ENCODE peak calls at places on chromosomes 16 and 17, in seven cellular contexts. One of them, this sample, is unnamed.

GRCh38 chr17:34126965-34127364 is 128.1 kb upstream of the CCL2 start:
- DNase-seq in sciatic nerve: no peak
- DNase-seq in dermis microvascular lymphatic vessel endothelial cell: no peak
- DNase-seq in WERI-Rb-1: no peak
- DNase-seq in NCI-H1105 treated with DMSO at 0.1 percent for 48 hours: no peak
- DNase-seq in glutamatergic neuron: no peak
- DNase-seq in activated naive CD4-positive, alpha-beta T cell treated with anti-CD3 and anti-CD28 coated beads, Interleukin-2, amount 50 U/mL, for 16 hours: no peak
- DNase-seq in this sample: no peak

GRCh38 chr17:41284546-41284945 is 9.0 kb downstream of the KRTAP9-7 start:
- DNase-seq in sciatic nerve: no peak
- DNase-seq in dermis microvascular lymphatic vessel endothelial cell: no peak
- DNase-seq in WERI-Rb-1: no peak
- DNase-seq in NCI-H1105 treated with DMSO at 0.1 percent for 48 hours: no peak
- DNase-seq in glutamatergic neuron: no peak
- DNase-seq in activated naive CD4-positive, alpha-beta T cell treated with anti-CD3 and anti-CD28 coated beads, Interleukin-2, amount 50 U/mL, for 16 hours: no peak
- DNase-seq in this sample: no peak

GRCh38 chr17:37461668-37462067 is 28.0 kb upstream of the DUSP14 start:
- DNase-seq in sciatic nerve: no peak
- DNase-seq in dermis microvascular lymphatic vessel endothelial cell: no peak
- DNase-seq in WERI-Rb-1: no peak
- DNase-seq in NCI-H1105 treated with DMSO at 0.1 percent for 48 hours: no peak
- DNase-seq in glutamatergic neuron: no peak
- DNase-seq in activated naive CD4-positive, alpha-beta T cell treated with anti-CD3 and anti-CD28 coated beads, Interleukin-2, amount 50 U/mL, for 16 hours: no peak
- DNase-seq in this sample: no peak

GRCh38 chr17:7204828-7205461 is 14.7 kb downstream of the DLG4 start:
- DNase-seq in sciatic nerve: peak; percentile 91
- DNase-seq in dermis microvascular lymphatic vessel endothelial cell: peak; percentile 36
- DNase-seq in WERI-Rb-1: peak; percentile 97
- DNase-seq in NCI-H1105 treated with DMSO at 0.1 percent for 48 hours: peak; percentile 99
- DNase-seq in glutamatergic neuron: peak; percentile 98
- DNase-seq in activated naive CD4-positive, alpha-beta T cell treated with anti-CD3 and anti-CD28 coated beads, Interleukin-2, amount 50 U/mL, for 16 hours: peak; percentile 89
- DNase-seq in this sample: peak; percentile 84

GRCh38 chr16:56119138-56119537 is 72.2 kb upstream of the GNAO1 start:
- DNase-seq in sciatic nerve: no peak
- DNase-seq in dermis microvascular lymphatic vessel endothelial cell: no peak
- DNase-seq in WERI-Rb-1: no peak
- DNase-seq in NCI-H1105 treated with DMSO at 0.1 percent for 48 hours: no peak
- DNase-seq in glutamatergic neuron: no peak
- DNase-seq in activated naive CD4-positive, alpha-beta T cell treated with anti-CD3 and anti-CD28 coated beads, Interleukin-2, amount 50 U/mL, for 16 hours: no peak
- DNase-seq in this sample: no peak

GRCh38 chr16:27085182-27085581 is 18.5 kb downstream of the C16orf82 start:
- DNase-seq in sciatic nerve: peak; percentile 38
- DNase-seq in dermis microvascular lymphatic vessel endothelial cell: no peak
- DNase-seq in WERI-Rb-1: no peak
- DNase-seq in NCI-H1105 treated with DMSO at 0.1 percent for 48 hours: no peak
- DNase-seq in glutamatergic neuron: no peak
- DNase-seq in activated naive CD4-positive, alpha-beta T cell treated with anti-CD3 and anti-CD28 coated beads, Interleukin-2, amount 50 U/mL, for 16 hours: no peak
- DNase-seq in this sample: no peak

GRCh38 chr16:314351-314750 is 31.4 kb downstream of the PDIA2 start:
- DNase-seq in sciatic nerve: no peak
- DNase-seq in dermis microvascular lymphatic vessel endothelial cell: no peak
- DNase-seq in WERI-Rb-1: no peak
- DNase-seq in NCI-H1105 treated with DMSO at 0.1 percent for 48 hours: no peak
- DNase-seq in glutamatergic neuron: no peak
- DNase-seq in activated naive CD4-positive, alpha-beta T cell treated with anti-CD3 and anti-CD28 coated beads, Interleukin-2, amount 50 U/mL, for 16 hours: no peak
- DNase-seq in this sample: no peak

GRCh38 chr17:28710948-28711722 is 553 bp downstream of the PROCA1 start:
- DNase-seq in sciatic nerve: peak; percentile 95
- DNase-seq in dermis microvascular lymphatic vessel endothelial cell: peak; percentile 25
- DNase-seq in WERI-Rb-1: no peak
- DNase-seq in NCI-H1105 treated with DMSO at 0.1 percent for 48 hours: peak; percentile 79
- DNase-seq in glutamatergic neuron: peak; percentile 97
- DNase-seq in activated naive CD4-positive, alpha-beta T cell treated with anti-CD3 and anti-CD28 coated beads, Interleukin-2, amount 50 U/mL, for 16 hours: peak; percentile 89
- DNase-seq in this sample: peak; percentile 95

GRCh38 chr16:19389246-19389645 is 28.4 kb upstream of the TMC5 start:
- DNase-seq in sciatic nerve: peak; percentile 64
- DNase-seq in dermis microvascular lymphatic vessel endothelial cell: peak; percentile 3
- DNase-seq in WERI-Rb-1: peak; percentile 77
- DNase-seq in NCI-H1105 treated with DMSO at 0.1 percent for 48 hours: peak; percentile 12
- DNase-seq in glutamatergic neuron: peak; percentile 24
- DNase-seq in activated naive CD4-positive, alpha-beta T cell treated with anti-CD3 and anti-CD28 coated beads, Interleukin-2, amount 50 U/mL, for 16 hours: peak; percentile 17
- DNase-seq in this sample: peak; percentile 83

GRCh38 chr17:17669081-17669850 is 12.0 kb upstream of the RAI1 start:
- DNase-seq in sciatic nerve: no peak
- DNase-seq in dermis microvascular lymphatic vessel endothelial cell: no peak
- DNase-seq in WERI-Rb-1: no peak
- DNase-seq in NCI-H1105 treated with DMSO at 0.1 percent for 48 hours: no peak
- DNase-seq in glutamatergic neuron: peak; percentile 79
- DNase-seq in activated naive CD4-positive, alpha-beta T cell treated with anti-CD3 and anti-CD28 coated beads, Interleukin-2, amount 50 U/mL, for 16 hours: no peak
- DNase-seq in this sample: no peak

GRCh38 chr16:81583893-81584705 is 139.5 kb downstream of the CMIP start:
- DNase-seq in sciatic nerve: no peak
- DNase-seq in dermis microvascular lymphatic vessel endothelial cell: no peak
- DNase-seq in WERI-Rb-1: no peak
- DNase-seq in NCI-H1105 treated with DMSO at 0.1 percent for 48 hours: no peak
- DNase-seq in glutamatergic neuron: no peak
- DNase-seq in activated naive CD4-positive, alpha-beta T cell treated with anti-CD3 and anti-CD28 coated beads, Interleukin-2, amount 50 U/mL, for 16 hours: no peak
- DNase-seq in this sample: no peak

GRCh38 chr16:70656712-70657263 is 10.4 kb downstream of the IL34 start:
- DNase-seq in sciatic nerve: no peak
- DNase-seq in dermis microvascular lymphatic vessel endothelial cell: no peak
- DNase-seq in WERI-Rb-1: no peak
- DNase-seq in NCI-H1105 treated with DMSO at 0.1 percent for 48 hours: no peak
- DNase-seq in glutamatergic neuron: no peak
- DNase-seq in activated naive CD4-positive, alpha-beta T cell treated with anti-CD3 and anti-CD28 coated beads, Interleukin-2, amount 50 U/mL, for 16 hours: no peak
- DNase-seq in this sample: no peak

GRCh38 chr16:49596699-49597291 is 223.2 kb downstream of the C16orf78 start:
- DNase-seq in sciatic nerve: peak; percentile 55
- DNase-seq in dermis microvascular lymphatic vessel endothelial cell: no peak
- DNase-seq in WERI-Rb-1: no peak
- DNase-seq in NCI-H1105 treated with DMSO at 0.1 percent for 48 hours: no peak
- DNase-seq in glutamatergic neuron: peak; percentile 57
- DNase-seq in activated naive CD4-positive, alpha-beta T cell treated with anti-CD3 and anti-CD28 coated beads, Interleukin-2, amount 50 U/mL, for 16 hours: no peak
- DNase-seq in this sample: no peak

GRCh38 chr17:16019347-16019746 is 19.7 kb downstream of the TTC19 start:
- DNase-seq in sciatic nerve: no peak
- DNase-seq in dermis microvascular lymphatic vessel endothelial cell: no peak
- DNase-seq in WERI-Rb-1: no peak
- DNase-seq in NCI-H1105 treated with DMSO at 0.1 percent for 48 hours: no peak
- DNase-seq in glutamatergic neuron: no peak
- DNase-seq in activated naive CD4-positive, alpha-beta T cell treated with anti-CD3 and anti-CD28 coated beads, Interleukin-2, amount 50 U/mL, for 16 hours: no peak
- DNase-seq in this sample: no peak

GRCh38 chr16:55534773-55535172 is 25.9 kb downstream of the LPCAT2 start:
- DNase-seq in sciatic nerve: no peak
- DNase-seq in dermis microvascular lymphatic vessel endothelial cell: no peak
- DNase-seq in WERI-Rb-1: no peak
- DNase-seq in NCI-H1105 treated with DMSO at 0.1 percent for 48 hours: no peak
- DNase-seq in glutamatergic neuron: no peak
- DNase-seq in activated naive CD4-positive, alpha-beta T cell treated with anti-CD3 and anti-CD28 coated beads, Interleukin-2, amount 50 U/mL, for 16 hours: no peak
- DNase-seq in this sample: no peak

GRCh38 chr17:11712445-11712844 is 114.2 kb downstream of the DNAH9 start:
- DNase-seq in sciatic nerve: no peak
- DNase-seq in dermis microvascular lymphatic vessel endothelial cell: no peak
- DNase-seq in WERI-Rb-1: no peak
- DNase-seq in NCI-H1105 treated with DMSO at 0.1 percent for 48 hours: no peak
- DNase-seq in glutamatergic neuron: no peak
- DNase-seq in activated naive CD4-positive, alpha-beta T cell treated with anti-CD3 and anti-CD28 coated beads, Interleukin-2, amount 50 U/mL, for 16 hours: no peak
- DNase-seq in this sample: no peak

GRCh38 chr16:57996406-57997175 is 3.9 kb downstream of the ZNF319 start:
- DNase-seq in sciatic nerve: no peak
- DNase-seq in dermis microvascular lymphatic vessel endothelial cell: no peak
- DNase-seq in WERI-Rb-1: no peak
- DNase-seq in NCI-H1105 treated with DMSO at 0.1 percent for 48 hours: no peak
- DNase-seq in glutamatergic neuron: peak; percentile 10
- DNase-seq in activated naive CD4-positive, alpha-beta T cell treated with anti-CD3 and anti-CD28 coated beads, Interleukin-2, amount 50 U/mL, for 16 hours: no peak
- DNase-seq in this sample: no peak

GRCh38 chr16:49513040-49513439 is 139.4 kb downstream of the C16orf78 start:
- DNase-seq in sciatic nerve: no peak
- DNase-seq in dermis microvascular lymphatic vessel endothelial cell: no peak
- DNase-seq in WERI-Rb-1: peak; percentile 50
- DNase-seq in NCI-H1105 treated with DMSO at 0.1 percent for 48 hours: no peak
- DNase-seq in glutamatergic neuron: no peak
- DNase-seq in activated naive CD4-positive, alpha-beta T cell treated with anti-CD3 and anti-CD28 coated beads, Interleukin-2, amount 50 U/mL, for 16 hours: no peak
- DNase-seq in this sample: no peak

GRCh38 chr17:72421128-72422092 is 300.6 kb downstream of the SOX9 start:
- DNase-seq in sciatic nerve: no peak
- DNase-seq in dermis microvascular lymphatic vessel endothelial cell: peak; percentile 79
- DNase-seq in WERI-Rb-1: no peak
- DNase-seq in NCI-H1105 treated with DMSO at 0.1 percent for 48 hours: no peak
- DNase-seq in glutamatergic neuron: no peak
- DNase-seq in activated naive CD4-positive, alpha-beta T cell treated with anti-CD3 and anti-CD28 coated beads, Interleukin-2, amount 50 U/mL, for 16 hours: no peak
- DNase-seq in this sample: no peak